ENCODE peak calls at places on chromosome 4, in five cellular contexts. Y is HepG2, J is upper lobe of left lung, T is K562, O is GM12878. I is an unnamed sample. For H3K27me3, the result is how much of the 10 kb centered on the place peaks cover.

GRCh38 chr4:150108693-150109092 is 30.4 kb downstream of the DCLK2 start:
- ATAC-seq in O (no peak), T (no peak), J (no peak), Y (no peak), I (no peak)

GRCh38 chr4:147094228-147094627 is 148.6 kb upstream of the TTC29 start:
- ATAC-seq in T (no peak), O (no peak), Y (peak), J (no peak), I (no peak)

GRCh38 chr4:153576443-153576774 is 107.7 kb upstream of the TLR2 start:
- ATAC-seq in T (no peak), J (no peak), Y (no peak), O (no peak), I (no peak)

GRCh38 chr4:185817403-185817818 is 5.4 kb upstream of the SORBS2 start:
- ATAC-seq in O (peak), J (peak), T (no peak), Y (peak), I (peak)

GRCh38 chr4:142095886-142096605 is 459.7 kb downstream of the IL15 start:
- ATAC-seq in J (no peak), Y (no peak), T (no peak), O (no peak), I (no peak)

GRCh38 chr4:83728191-83728590 is 192.3 kb downstream of the GPAT3 start:
- ATAC-seq in Y (no peak), O (no peak), T (no peak), J (no peak), I (no peak)

GRCh38 chr4:122764808-122765189 is 32.3 kb downstream of the BBS12 start:
- ATAC-seq in T (peak), O (peak), J (peak), Y (no peak), I (no peak)

GRCh38 chr4:14767142-14767541 is 235.1 kb upstream of the CPEB2 start:
- ATAC-seq in J (peak), O (peak), Y (no peak), T (no peak), I (no peak)

GRCh38 chr4:105196523-105197145 is 50.0 kb downstream of the TET2 start:
- ATAC-seq in Y (peak), T (peak), J (peak), O (peak), I (no peak)

GRCh38 chr4:37542749-37543148 is 143.4 kb downstream of the RELL1 start:
- ATAC-seq in T (no peak), J (no peak), O (no peak), Y (no peak), I (no peak)

GRCh38 chr4:37836838-37837413 is 10.4 kb downstream of the PGM2 start:
- ATAC-seq in J (no peak), Y (no peak), T (no peak), O (peak), I (no peak)

GRCh38 chr4:138452823-138453222 is 210.7 kb upstream of the SLC7A11 start:
- ATAC-seq in J (no peak), T (no peak), O (no peak), Y (no peak), I (no peak)

GRCh38 chr4:148055844-148056243 is 324.0 kb downstream of the ARHGAP10 start:
- ATAC-seq in J (no peak), Y (no peak), O (no peak), T (no peak), I (no peak)

GRCh38 chr4:119238068-119238722 is 25.7 kb downstream of the USP53 start:
- ATAC-seq in J (no peak), T (no peak), Y (no peak), O (peak), I (no peak)

GRCh38 chr4:105192910-105193309 is 46.2 kb downstream of the TET2 start:
- ATAC-seq in Y (peak), T (no peak), J (no peak), O (no peak), I (no peak)

DNA sequence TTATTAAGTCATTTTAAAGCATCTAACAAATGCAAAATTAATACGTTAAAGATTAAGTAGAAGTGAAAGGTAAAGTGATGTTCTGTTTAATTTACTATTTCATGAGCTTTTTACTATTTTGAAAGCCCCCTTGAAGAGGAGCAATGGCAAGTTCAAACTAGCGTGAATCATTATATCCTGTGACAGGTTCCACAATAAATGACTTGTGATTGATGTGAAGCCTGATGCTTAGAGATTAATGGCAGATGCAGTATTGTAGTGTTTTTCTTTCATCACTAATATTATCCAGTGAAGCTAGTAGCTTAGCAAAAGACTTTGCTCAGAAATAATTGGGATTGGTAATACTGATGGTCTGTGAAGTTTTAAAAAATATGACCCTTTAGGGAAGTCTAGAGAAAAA is 57.3 kb downstream of the STOX2 start:
- ATAC-seq in T (no peak), Y (no peak), J (no peak), O (no peak), I (no peak)
- H3K4me3 ChIP-seq in T (no peak), Y (no peak), J (no peak), O (no peak), I (no peak)

GRCh38 chr4:1004557-1005485 is 6.6 kb upstream of the FGFRL1 start:
- ATAC-seq in J (no peak), O (no peak), T (no peak), Y (no peak), I (no peak)
- H3K27me3 ChIP-seq in J (under half), O (under half), T (under half), Y (under half), I (half or more)

GRCh38 chr4:41546638-41547037 is 8.7 kb downstream of the LIMCH1 start:
- ATAC-seq in Y (no peak), T (no peak), O (no peak), J (no peak), I (no peak)
- TF ChIP-seq EP300 in Y (no peak), T (no peak), O (no peak), J (no peak), I (no peak)

GRCh38 chr4:20256381-20256881 is 4.7 kb downstream of the SLIT2 start:
- ATAC-seq in Y (no peak), T (no peak), O (no peak), J (no peak), I (no peak)

GRCh38 chr4:20254517-20255250 is 3.0 kb downstream of the SLIT2 start:
- ATAC-seq in Y (no peak), T (no peak), J (peak), O (no peak), I (peak)

GRCh38 chr4:20253799-20254409 is 2.2 kb downstream of the SLIT2 start:
- ATAC-seq in T (no peak), J (peak), Y (no peak), O (no peak), I (peak)

GRCh38 chr4:20255251-20255586 is 3.5 kb downstream of the SLIT2 start:
- ATAC-seq in J (no peak), Y (no peak), O (no peak), T (no peak), I (no peak)

GRCh38 chr4:20255823-20256222 is 4.1 kb downstream of the SLIT2 start:
- ATAC-seq in T (no peak), Y (no peak), J (no peak), O (no peak), I (no peak)
- H3K4me3 ChIP-seq in T (no peak), Y (no peak), J (peak), O (no peak), I (peak)

GRCh38 chr4:84852081-84852480 is 114.4 kb downstream of the WDFY3 start:
- ATAC-seq in J (no peak), Y (no peak), O (no peak), T (no peak), I (no peak)
- H3K27me3 ChIP-seq in J (under half), Y (under half), O (under half), T (under half), I (under half)

GRCh38 chr4:167966161-167966560 is 126.2 kb upstream of the ANXA10 start:
- ATAC-seq in Y (no peak), O (no peak), J (no peak), T (no peak), I (no peak)

GRCh38 chr4:167964766-167965373 is 127.5 kb upstream of the ANXA10 start:
- ATAC-seq in Y (no peak), J (no peak), T (no peak), O (no peak), I (no peak)
- TF ChIP-seq EP300 in Y (no peak), J (no peak), T (no peak), O (no peak), I (no peak)

I was measured in gastroesophageal sphincter.